ENCODE peak calls at places on chromosomes 1 and 21, in ten cellular contexts. S, N, R, E, J, P, V, A, Y and T are unnamed samples.

GRCh38 chr1:91592716-91593477 is 92.2 kb downstream of the CDC7 start:
- DNase-seq in S (no peak), N (no peak), R (no peak), E (no peak), J (no peak), P (no peak), V (no peak), A (no peak), Y (no peak), T (no peak)

GRCh38 chr1:89723863-89724262 is 90.9 kb downstream of the LRRC8C start:
- DNase-seq in S (peak), N (no peak), R (no peak), E (peak), J (no peak), P (no peak), V (peak), A (no peak), Y (no peak), T (peak)

GRCh38 chr1:109201123-109201703 is 12.5 kb upstream of the SARS1 start:
- DNase-seq in S (peak), N (peak), R (no peak), E (peak), J (no peak), P (no peak), V (peak), A (peak), Y (no peak), T (peak)

GRCh38 chr1:210292276-210292851 is 36.3 kb upstream of the HHAT start:
- DNase-seq in S (no peak), N (peak), R (peak), E (peak), J (peak), P (peak), V (peak), A (peak), Y (peak), T (no peak)

GRCh38 chr1:71350805-71351204 is 270.0 kb upstream of the ZRANB2 start:
- DNase-seq in S (peak), N (no peak), R (no peak), E (no peak), J (no peak), P (no peak), V (no peak), A (no peak), Y (no peak), T (no peak)

GRCh38 chr1:174217787-174218574 is 58.7 kb downstream of the RABGAP1L start:
- DNase-seq in S (peak), N (no peak), R (no peak), E (no peak), J (no peak), P (peak), V (peak), A (peak), Y (no peak), T (peak)

GRCh38 chr1:47623174-47623940 is 185.5 kb downstream of the FOXD2 start:
- DNase-seq in S (no peak), N (no peak), R (no peak), E (no peak), J (no peak), P (no peak), V (no peak), A (no peak), Y (no peak), T (no peak)

GRCh38 chr21:18350216-18350615 is 53.4 kb downstream of the TMPRSS15 start:
- DNase-seq in S (no peak), N (no peak), R (no peak), E (no peak), J (no peak), P (no peak), V (no peak), A (no peak), Y (no peak), T (no peak)

GRCh38 chr1:197774691-197775281 is 494 bp downstream of the DENND1B start:
- DNase-seq in S (peak), N (peak), R (peak), E (peak), J (peak), P (no peak), V (peak), A (peak), Y (peak), T (peak)

GRCh38 chr1:208081972-208082371 is 162.2 kb downstream of the PLXNA2 start:
- DNase-seq in S (no peak), N (no peak), R (peak), E (no peak), J (no peak), P (no peak), V (no peak), A (no peak), Y (no peak), T (no peak)

GRCh38 chr1:226120398-226120797 is 57.9 kb downstream of the H3-3A start:
- DNase-seq in S (no peak), N (no peak), R (no peak), E (no peak), J (no peak), P (no peak), V (no peak), A (no peak), Y (no peak), T (no peak)

GRCh38 chr1:107523736-107524135 is 382.9 kb downstream of the NTNG1 start:
- DNase-seq in S (no peak), N (no peak), R (no peak), E (no peak), J (no peak), P (no peak), V (no peak), A (no peak), Y (no peak), T (no peak)

GRCh38 chr21:32359719-32360260 is 33.0 kb downstream of the URB1 start:
- DNase-seq in S (no peak), N (no peak), R (no peak), E (no peak), J (no peak), P (peak), V (no peak), A (peak), Y (no peak), T (no peak)

GRCh38 chr1:204744102-204744501 is 58.6 kb upstream of the LRRN2 start:
- DNase-seq in S (no peak), N (no peak), R (no peak), E (no peak), J (no peak), P (no peak), V (no peak), A (no peak), Y (no peak), T (no peak)

GRCh38 chr1:65254320-65255087 is 54.8 kb upstream of the DNAJC6 start:
- DNase-seq in S (peak), N (peak), R (peak), E (peak), J (peak), P (peak), V (peak), A (peak), Y (peak), T (peak)
- TF ChIP-seq POLR2A in S (no peak), N (peak), R (no peak), E (no peak), J (peak), P (peak), V (no peak), A (peak), Y (peak), T (peak)

GRCh38 chr1:244654284-244655038 is 1.5 kb downstream of the DESI2 start:
- DNase-seq in S (peak), N (no peak), R (no peak), E (no peak), J (no peak), P (no peak), V (peak), A (no peak), Y (no peak), T (peak)

GRCh38 chr1:244653439-244654283 is 735 bp downstream of the DESI2 start:
- DNase-seq in S (peak), N (no peak), R (no peak), E (no peak), J (no peak), P (no peak), V (peak), A (peak), Y (no peak), T (peak)

GRCh38 chr1:244655186-244655585 is 2.3 kb downstream of the DESI2 start:
- DNase-seq in S (no peak), N (no peak), R (no peak), E (no peak), J (no peak), P (no peak), V (no peak), A (no peak), Y (no peak), T (no peak)

GRCh38 chr1:244652699-244653438 is at the start of gene DESI2:
- DNase-seq in S (peak), N (peak), R (peak), E (peak), J (peak), P (peak), V (peak), A (peak), Y (peak), T (peak)

GRCh38 chr1:244651956-244652698 is 799 bp upstream of the DESI2 start:
- DNase-seq in S (peak), N (no peak), R (no peak), E (no peak), J (no peak), P (peak), V (no peak), A (no peak), Y (no peak), T (no peak)
- TF ChIP-seq POLR2A in S (no peak), N (no peak), R (no peak), E (no peak), J (no peak), P (no peak), V (no peak), A (peak), Y (no peak), T (no peak)

DNA sequence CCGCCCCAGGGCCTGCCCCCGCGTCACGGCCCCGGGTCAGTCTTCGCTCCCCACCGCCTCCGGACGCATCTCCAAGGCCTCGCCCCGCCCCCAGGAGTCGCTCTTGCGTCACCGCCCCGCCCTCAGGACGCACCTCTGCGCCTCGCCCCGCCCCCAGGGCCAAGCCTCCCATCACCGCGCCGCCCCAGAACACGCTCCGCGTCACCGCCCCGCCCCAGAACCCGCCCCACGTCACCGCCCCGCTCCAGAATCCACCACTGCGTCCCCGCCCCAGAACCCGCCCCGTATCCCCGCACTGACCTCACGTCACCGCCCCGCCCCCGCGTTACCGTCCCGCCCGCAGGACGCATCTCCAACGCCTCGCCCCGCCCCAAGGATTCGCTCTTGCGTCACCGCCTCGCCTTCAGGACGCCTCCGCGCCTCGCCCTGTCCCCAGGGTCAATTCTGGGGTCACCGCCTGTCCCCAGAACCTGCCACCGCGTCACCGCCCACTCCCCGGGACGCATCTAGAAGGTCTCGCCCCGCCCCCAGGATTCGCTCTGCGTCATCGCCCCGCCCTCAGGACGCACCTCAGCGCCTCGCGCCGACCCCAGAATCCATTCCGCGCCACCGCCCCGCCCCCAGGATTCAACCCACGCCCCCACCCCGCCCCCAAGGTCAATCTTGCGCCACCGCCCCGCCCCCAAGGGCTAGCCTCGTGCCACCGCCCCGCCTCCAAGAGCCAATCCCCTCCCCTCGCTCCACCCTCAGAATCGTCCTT is 448 bp upstream of the CASP9 start:
- DNase-seq in S (peak), N (peak), R (peak), E (peak), J (peak), P (peak), V (peak), A (peak), Y (peak), T (peak)
- TF ChIP-seq POLR2A in S (no peak), N (no peak), R (no peak), E (no peak), J (no peak), P (no peak), V (no peak), A (no peak), Y (no peak), T (no peak)

GRCh38 chr1:192575499-192576189 is at the start of gene RGS1:
- DNase-seq in S (no peak), N (peak), R (no peak), E (no peak), J (no peak), P (no peak), V (no peak), A (no peak), Y (no peak), T (no peak)
- TF ChIP-seq POLR2A in S (no peak), N (peak), R (no peak), E (no peak), J (peak), P (no peak), V (no peak), A (no peak), Y (peak), T (peak)